ENCODE peak calls at places on chromosome 19, in six cellular contexts. S, Q, I, V, T and M are unnamed samples.

GRCh38 chr19:50042363-50043024 is 16.7 kb downstream of the ZNF473 start:
- DNase-seq in I (no peak), S (no peak), Q (no peak), V (no peak), T (no peak), M (no peak)

GRCh38 chr19:7862413-7862951 is 11.7 kb downstream of the PRR36 start:
- DNase-seq in S (no peak), I (peak), T (no peak), Q (peak), V (peak), M (peak)

GRCh38 chr19:48596679-48597465 is 9.7 kb upstream of the SPACA4 start:
- DNase-seq in S (no peak), V (no peak), I (no peak), Q (no peak), T (no peak), M (no peak)

GRCh38 chr19:21138130-21138529 is 3.7 kb upstream of the ZNF431 start:
- DNase-seq in I (no peak), T (peak), Q (no peak), V (no peak), S (no peak), M (no peak)

GRCh38 chr19:43306097-43306496 is 36.8 kb upstream of the PSG9 start:
- DNase-seq in Q (no peak), I (no peak), S (no peak), T (no peak), V (no peak), M (no peak)

GRCh38 chr19:55447421-55448174 is 4.5 kb upstream of the SHISA7 start:
- DNase-seq in T (no peak), Q (no peak), V (no peak), S (no peak), I (no peak), M (no peak)

GRCh38 chr19:18160792-18161690 is 8.1 kb downstream of the PIK3R2 start:
- DNase-seq in S (no peak), V (peak), I (peak), Q (peak), T (peak), M (peak)

GRCh38 chr19:347946-348861 is 3.6 kb upstream of the MIER2 start:
- DNase-seq in T (peak), I (no peak), S (no peak), Q (no peak), V (no peak), M (no peak)

GRCh38 chr19:4035582-4035981 is 28.0 kb downstream of the PIAS4 start:
- DNase-seq in Q (no peak), S (no peak), V (no peak), I (no peak), T (no peak), M (no peak)

GRCh38 chr19:34360354-34360909 is 4.6 kb upstream of the GPI start:
- DNase-seq in V (no peak), Q (no peak), S (no peak), T (no peak), I (no peak), M (no peak)

GRCh38 chr19:18849838-18850400 is 18.2 kb downstream of the UPF1 start:
- DNase-seq in I (no peak), Q (no peak), V (peak), T (no peak), S (no peak), M (no peak)

GRCh38 chr19:41325947-41326706 is 16.2 kb downstream of the CCDC97 start:
- DNase-seq in V (no peak), S (no peak), T (peak), Q (peak), I (no peak), M (peak)
- TF ChIP-seq POLR2A in V (no peak), S (peak), T (no peak), Q (no peak), I (no peak), M (peak)

GRCh38 chr19:53813996-53814395 is 10.1 kb downstream of the NLRP12 start:
- DNase-seq in S (no peak), I (no peak), T (no peak), V (no peak), Q (no peak), M (no peak)
- TF ChIP-seq TAF1 in S (no peak), I (no peak), T (no peak), V (no peak), Q (no peak), M (no peak)

GRCh38 chr19:9818734-9819589 is at the start of gene FBXL12:
- DNase-seq in V (peak), S (peak), I (peak), Q (peak), T (peak), M (peak)
- TF ChIP-seq POLR2A in V (peak), S (peak), I (peak), Q (peak), T (peak), M (peak)

GRCh38 chr19:16569609-16570320 is 2.5 kb downstream of the SLC35E1 start:
- DNase-seq in I (no peak), V (no peak), S (no peak), T (no peak), Q (no peak), M (no peak)
- TF ChIP-seq TAF1 in I (no peak), V (no peak), S (no peak), T (no peak), Q (no peak), M (no peak)

GRCh38 chr19:5697022-5697889 is 7.2 kb downstream of the RPL36 start:
- DNase-seq in V (no peak), I (no peak), T (no peak), Q (no peak), S (no peak), M (no peak)

GRCh38 chr19:5695649-5696195 is 5.6 kb downstream of the RPL36 start:
- DNase-seq in V (no peak), I (no peak), T (no peak), Q (peak), S (no peak), M (no peak)

GRCh38 chr19:5694952-5695648 is 5.0 kb downstream of the RPL36 start:
- DNase-seq in S (no peak), I (no peak), T (no peak), Q (no peak), V (no peak), M (no peak)

GRCh38 chr19:5697890-5698634 is 8.0 kb downstream of the RPL36 start:
- DNase-seq in T (no peak), V (no peak), S (no peak), I (no peak), Q (no peak), M (no peak)

GRCh38 chr19:5696196-5697021 is 6.3 kb downstream of the RPL36 start:
- DNase-seq in Q (no peak), V (no peak), T (no peak), I (no peak), S (no peak), M (no peak)
- TF ChIP-seq POLR2A in Q (no peak), V (no peak), T (peak), I (peak), S (peak), M (no peak)

GRCh38 chr19:2317300-2317699 is 9.3 kb upstream of the LINGO3 start:
- DNase-seq in I (no peak), T (no peak), S (no peak), Q (no peak), V (no peak), M (no peak)
- TF ChIP-seq TAF1 in I (no peak), T (no peak), S (no peak), Q (no peak), V (no peak), M (no peak)

GRCh38 chr19:16326401-16327130 is 1.9 kb downstream of the KLF2 start:
- DNase-seq in S (no peak), V (no peak), I (no peak), T (no peak), Q (peak), M (no peak)
- TF ChIP-seq POLR2A in S (peak), V (no peak), I (no peak), T (no peak), Q (no peak), M (no peak)

GRCh38 chr19:40542197-40542859 is 34.3 kb upstream of the SHKBP1 start:
- DNase-seq in Q (no peak), S (no peak), T (no peak), V (no peak), I (no peak), M (no peak)
- TF ChIP-seq TAF1 in Q (no peak), S (no peak), T (no peak), V (no peak), I (no peak), M (no peak)

DNA sequence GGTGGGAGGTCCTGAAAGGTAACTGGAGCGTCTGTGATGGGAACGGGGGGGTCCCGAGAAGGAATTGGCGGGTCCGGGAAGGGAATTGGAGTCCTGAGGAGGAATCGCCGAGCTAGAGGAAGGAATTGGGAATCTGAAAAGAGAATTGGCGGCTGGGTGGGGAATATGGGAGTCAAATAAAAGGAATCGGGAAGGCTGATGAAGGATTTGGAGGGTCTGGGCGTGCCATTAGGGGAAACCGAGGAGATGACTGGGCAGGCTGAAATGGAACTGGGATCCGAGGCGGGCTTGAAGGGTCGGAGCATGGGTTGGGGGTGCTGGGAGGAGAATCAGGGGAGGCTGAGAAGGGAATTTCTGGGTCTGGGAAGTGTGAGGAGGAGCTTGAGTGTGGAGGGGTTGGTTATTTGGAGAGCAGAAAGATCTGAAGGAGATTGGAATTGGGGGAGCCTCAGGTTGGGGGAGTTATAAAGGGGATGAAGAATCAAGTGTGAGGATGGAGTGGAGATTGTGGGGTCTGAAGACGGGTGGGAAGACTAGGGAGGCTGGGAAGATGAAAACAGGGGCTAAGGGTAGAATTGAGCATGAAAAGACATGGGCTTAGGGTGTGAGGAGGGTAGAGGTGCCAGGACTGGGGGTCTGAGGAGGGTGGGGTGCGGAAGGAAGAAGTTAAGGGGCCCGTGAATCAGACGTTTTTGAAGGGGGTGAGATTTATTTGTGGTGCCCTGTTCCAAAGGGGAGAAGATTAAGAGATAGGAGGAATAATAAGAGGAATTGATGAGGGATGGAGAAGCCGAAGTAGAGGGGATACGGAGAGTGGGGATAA is 728 bp downstream of the ACTN4 start:
- DNase-seq in I (no peak), S (no peak), V (no peak), Q (no peak), T (no peak), M (no peak)
- TF ChIP-seq POLR2A in I (no peak), S (no peak), V (no peak), Q (no peak), T (no peak), M (no peak)